ENCODE peak calls at places on chromosomes 13 and 19, in eight cellular contexts. One of them, this sample, is unnamed.
A peak's percentile ranks its signal among the peaks of the same experiment; 100 is the strongest.

GRCh38 chr13:28357247-28357825 is 137.6 kb downstream of the FLT1 start:
- DNase-seq in HEK293T: no peak
- DNase-seq in neural progenitor cell: no peak
- DNase-seq in left ventricle myocardium inferior: no peak
- DNase-seq in mucosa of gallbladder: no peak
- DNase-seq in neural crest cell: no peak
- DNase-seq in MM.1S: no peak
- DNase-seq in smooth muscle cell of the brain vasculature: no peak
- DNase-seq in this sample: no peak

GRCh38 chr19:9407827-9408226 is 27.5 kb downstream of the ZNF266 start:
- DNase-seq in smooth muscle cell of the brain vasculature: no peak
- DNase-seq in neural crest cell: no peak
- DNase-seq in mucosa of gallbladder: no peak
- DNase-seq in HEK293T: no peak
- DNase-seq in left ventricle myocardium inferior: no peak
- DNase-seq in neural progenitor cell: no peak
- DNase-seq in MM.1S: no peak
- DNase-seq in this sample: no peak

GRCh38 chr19:21751379-21751778 is 16.0 kb downstream of the ZNF100 start:
- DNase-seq in mucosa of gallbladder: no peak
- DNase-seq in neural progenitor cell: no peak
- DNase-seq in neural crest cell: no peak
- DNase-seq in MM.1S: no peak
- DNase-seq in HEK293T: no peak
- DNase-seq in smooth muscle cell of the brain vasculature: no peak
- DNase-seq in left ventricle myocardium inferior: no peak
- DNase-seq in this sample: no peak

GRCh38 chr13:102251817-102252216 is 150.0 kb downstream of the FGF14 start:
- DNase-seq in neural crest cell: no peak
- DNase-seq in neural progenitor cell: no peak
- DNase-seq in MM.1S: no peak
- DNase-seq in mucosa of gallbladder: no peak
- DNase-seq in smooth muscle cell of the brain vasculature: no peak
- DNase-seq in HEK293T: no peak
- DNase-seq in left ventricle myocardium inferior: no peak
- DNase-seq in this sample: no peak

GRCh38 chr13:27659466-27659865 is 37.8 kb downstream of the POLR1D start:
- DNase-seq in MM.1S: no peak
- DNase-seq in neural crest cell: no peak
- DNase-seq in neural progenitor cell: no peak
- DNase-seq in HEK293T: no peak
- DNase-seq in mucosa of gallbladder: no peak
- DNase-seq in left ventricle myocardium inferior: no peak
- DNase-seq in smooth muscle cell of the brain vasculature: no peak
- DNase-seq in this sample: no peak

GRCh38 chr13:29505511-29505910 is 90.0 kb downstream of the SLC7A1 start:
- DNase-seq in neural progenitor cell: no peak
- DNase-seq in left ventricle myocardium inferior: no peak
- DNase-seq in smooth muscle cell of the brain vasculature: no peak
- DNase-seq in mucosa of gallbladder: no peak
- DNase-seq in MM.1S: no peak
- DNase-seq in neural crest cell: no peak
- DNase-seq in HEK293T: no peak
- DNase-seq in this sample: no peak

GRCh38 chr13:72652681-72653080 is 74.7 kb downstream of the MZT1 start:
- DNase-seq in mucosa of gallbladder: no peak
- DNase-seq in MM.1S: no peak
- DNase-seq in neural crest cell: no peak
- DNase-seq in neural progenitor cell: no peak
- DNase-seq in smooth muscle cell of the brain vasculature: no peak
- DNase-seq in HEK293T: no peak
- DNase-seq in left ventricle myocardium inferior: no peak
- DNase-seq in this sample: no peak

GRCh38 chr13:79030513-79030912 is 371.6 kb upstream of the OBI1 start:
- DNase-seq in smooth muscle cell of the brain vasculature: no peak
- DNase-seq in MM.1S: no peak
- DNase-seq in HEK293T: no peak
- DNase-seq in neural progenitor cell: no peak
- DNase-seq in mucosa of gallbladder: no peak
- DNase-seq in left ventricle myocardium inferior: no peak
- DNase-seq in neural crest cell: no peak
- DNase-seq in this sample: no peak

GRCh38 chr19:53132231-53132991 is at the start of gene ZNF415:
- DNase-seq in smooth muscle cell of the brain vasculature: no peak
- DNase-seq in left ventricle myocardium inferior: peak; percentile 82
- DNase-seq in neural crest cell: peak; percentile 88
- DNase-seq in HEK293T: no peak
- DNase-seq in MM.1S: no peak
- DNase-seq in mucosa of gallbladder: peak; percentile 82
- DNase-seq in neural progenitor cell: peak; percentile 96
- DNase-seq in this sample: peak; percentile 14

GRCh38 chr19:10748924-10749434 is 31.1 kb downstream of the DNM2 start:
- DNase-seq in MM.1S: no peak
- DNase-seq in smooth muscle cell of the brain vasculature: no peak
- DNase-seq in HEK293T: no peak
- DNase-seq in left ventricle myocardium inferior: peak; percentile 49
- DNase-seq in neural progenitor cell: no peak
- DNase-seq in mucosa of gallbladder: peak; percentile 92
- DNase-seq in neural crest cell: no peak
- DNase-seq in this sample: no peak

GRCh38 chr19:8877854-8878705 is 45.9 kb downstream of the MBD3L1 start:
- DNase-seq in mucosa of gallbladder: no peak
- DNase-seq in HEK293T: peak; percentile 10
- DNase-seq in neural progenitor cell: peak; percentile 2
- DNase-seq in MM.1S: no peak
- DNase-seq in smooth muscle cell of the brain vasculature: no peak
- DNase-seq in neural crest cell: no peak
- DNase-seq in left ventricle myocardium inferior: no peak
- DNase-seq in this sample: no peak

GRCh38 chr19:798415-799075 is 1.3 kb downstream of the PTBP1 start:
- DNase-seq in neural crest cell: no peak
- DNase-seq in neural progenitor cell: peak; percentile 41
- DNase-seq in HEK293T: no peak
- DNase-seq in smooth muscle cell of the brain vasculature: no peak
- DNase-seq in mucosa of gallbladder: peak; percentile 45
- DNase-seq in left ventricle myocardium inferior: no peak
- DNase-seq in MM.1S: no peak
- DNase-seq in this sample: no peak

GRCh38 chr13:99984134-99984462 is 2.5 kb downstream of the ZIC2 start:
- DNase-seq in HEK293T: no peak
- DNase-seq in mucosa of gallbladder: no peak
- DNase-seq in neural progenitor cell: peak; percentile 45
- DNase-seq in smooth muscle cell of the brain vasculature: no peak
- DNase-seq in neural crest cell: no peak
- DNase-seq in MM.1S: no peak
- DNase-seq in left ventricle myocardium inferior: no peak
- DNase-seq in this sample: no peak

GRCh38 chr13:111322001-111322915 is 1.8 kb downstream of the TEX29 start:
- DNase-seq in neural crest cell: no peak
- DNase-seq in left ventricle myocardium inferior: no peak
- DNase-seq in smooth muscle cell of the brain vasculature: no peak
- DNase-seq in MM.1S: no peak
- DNase-seq in neural progenitor cell: no peak
- DNase-seq in HEK293T: no peak
- DNase-seq in mucosa of gallbladder: no peak
- DNase-seq in this sample: no peak

GRCh38 chr13:67736646-67737420 is 506.7 kb upstream of the PCDH9 start:
- DNase-seq in HEK293T: peak; percentile 78
- DNase-seq in smooth muscle cell of the brain vasculature: peak; percentile 74
- DNase-seq in mucosa of gallbladder: no peak
- DNase-seq in neural crest cell: peak; percentile 44
- DNase-seq in left ventricle myocardium inferior: no peak
- DNase-seq in neural progenitor cell: peak; percentile 68
- DNase-seq in MM.1S: no peak
- DNase-seq in this sample: no peak

GRCh38 chr19:35264281-35265125 is 4.3 kb upstream of the USF2 start:
- DNase-seq in MM.1S: no peak
- DNase-seq in left ventricle myocardium inferior: no peak
- DNase-seq in HEK293T: no peak
- DNase-seq in smooth muscle cell of the brain vasculature: no peak
- DNase-seq in neural progenitor cell: no peak
- DNase-seq in neural crest cell: no peak
- DNase-seq in mucosa of gallbladder: no peak
- DNase-seq in this sample: no peak

GRCh38 chr13:75226755-75227435 is 255.1 kb downstream of the TBC1D4 start:
- DNase-seq in neural progenitor cell: no peak
- DNase-seq in MM.1S: no peak
- DNase-seq in left ventricle myocardium inferior: no peak
- DNase-seq in neural crest cell: no peak
- DNase-seq in smooth muscle cell of the brain vasculature: no peak
- DNase-seq in HEK293T: no peak
- DNase-seq in mucosa of gallbladder: no peak
- DNase-seq in this sample: peak; percentile 66

GRCh38 chr19:17513801-17514200 is 2.4 kb downstream of the PGLS start:
- DNase-seq in left ventricle myocardium inferior: no peak
- DNase-seq in HEK293T: no peak
- DNase-seq in neural crest cell: no peak
- DNase-seq in neural progenitor cell: no peak
- DNase-seq in mucosa of gallbladder: no peak
- DNase-seq in smooth muscle cell of the brain vasculature: no peak
- DNase-seq in MM.1S: no peak
- DNase-seq in this sample: no peak

GRCh38 chr19:47421844-47422395 is 2.6 kb upstream of the MEIS3 start:
- DNase-seq in neural progenitor cell: peak; percentile 84
- DNase-seq in mucosa of gallbladder: no peak
- DNase-seq in smooth muscle cell of the brain vasculature: no peak
- DNase-seq in HEK293T: no peak
- DNase-seq in MM.1S: no peak
- DNase-seq in neural crest cell: peak; percentile 60
- DNase-seq in left ventricle myocardium inferior: no peak
- DNase-seq in this sample: no peak